ENCODE peak calls at places on chromosomes 3 and 15, in ten cellular contexts. Z is activated naive CD8-positive, alpha-beta T cell treated with anti-CD3 and anti-CD28 coated beads, Interleukin-2, amount 50 U/mL, for 24 hours; J is stimulated activated CD8-positive, alpha-beta memory T cell treated with anti-CD3 and anti-CD28 coated beads, Interleukin-15, amount 100 ng/mL, for 24 hours; W is activated T-helper 1 cell treated with anti-CD3 and anti-CD28 coated beads, Interleukin-2, amount 50 U/mL, for 16 hours; K is HAP-1; P is WTC11; L is T-helper 17 cell; A is NAMALWA; F is cerebellar cortex; G is tibial nerve. R is an unnamed sample.

GRCh38 chr15:85168642-85169173 is 187.1 kb downstream of the PDE8A start:
- DNase-seq in Z (peak; percentile 18), J (peak; percentile 5), W (peak; percentile 2), K (peak; percentile 58), P (peak; percentile 83), L (peak; percentile 15), A (peak; percentile 59), F (peak; percentile 22), G (no peak), R (peak; percentile 78)

GRCh38 chr15:29968099-29968892 is 114.5 kb upstream of the GOLGA8J start:
- DNase-seq in Z (no peak), J (no peak), W (no peak), K (no peak), P (peak; percentile 54), L (no peak), A (no peak), F (peak; percentile 49), G (no peak), R (no peak)

GRCh38 chr15:82768414-82769081 is 37.3 kb downstream of the FSD2 start:
- DNase-seq in Z (no peak), J (no peak), W (no peak), K (no peak), P (no peak), L (no peak), A (no peak), F (no peak), G (no peak), R (no peak)

GRCh38 chr3:126982522-126983175 is at the start of gene PLXNA1:
- DNase-seq in Z (peak; percentile 81), J (peak; percentile 78), W (peak; percentile 83), K (peak; percentile 60), P (peak; percentile 79), L (peak; percentile 89), A (peak; percentile 90), F (peak; percentile 61), G (peak; percentile 60), R (no peak)

GRCh38 chr3:12483364-12483763 is 916 bp upstream of the TSEN2 start:
- DNase-seq in Z (no peak), J (no peak), W (no peak), K (no peak), P (no peak), L (no peak), A (no peak), F (peak; percentile 42), G (no peak), R (no peak)

GRCh38 chr15:78457101-78457500 is 19.1 kb downstream of the IREB2 start:
- DNase-seq in Z (no peak), J (no peak), W (no peak), K (no peak), P (no peak), L (no peak), A (no peak), F (peak; percentile 12), G (no peak), R (no peak)

GRCh38 chr3:127525373-127525772 is 65.2 kb downstream of the TPRA1 start:
- DNase-seq in Z (no peak), J (no peak), W (no peak), K (no peak), P (no peak), L (no peak), A (no peak), F (no peak), G (no peak), R (no peak)

GRCh38 chr3:171068658-171069057 is 42.1 kb upstream of the SLC2A2 start:
- DNase-seq in Z (no peak), J (no peak), W (no peak), K (no peak), P (no peak), L (no peak), A (no peak), F (no peak), G (no peak), R (no peak)

GRCh38 chr15:100778831-100779288 is 100.8 kb upstream of the ALDH1A3 start:
- DNase-seq in Z (no peak), J (no peak), W (no peak), K (no peak), P (peak; percentile 10), L (no peak), A (no peak), F (no peak), G (no peak), R (no peak)

GRCh38 chr15:62601779-62602540 is 436.9 kb upstream of the C2CD4B start:
- DNase-seq in Z (no peak), J (no peak), W (no peak), K (no peak), P (no peak), L (no peak), A (no peak), F (no peak), G (no peak), R (no peak)

GRCh38 chr3:136925425-136926190 is 32.2 kb upstream of the IL20RB start:
- DNase-seq in Z (no peak), J (no peak), W (no peak), K (no peak), P (no peak), L (no peak), A (peak; percentile 36), F (no peak), G (no peak), R (no peak)

GRCh38 chr3:188246905-188247304 is 92.9 kb downstream of the LPP start:
- DNase-seq in Z (no peak), J (no peak), W (no peak), K (no peak), P (no peak), L (no peak), A (no peak), F (no peak), G (no peak), R (no peak)

GRCh38 chr15:98003976-98004375 is 43.5 kb downstream of the ARRDC4 start:
- DNase-seq in Z (no peak), J (no peak), W (no peak), K (no peak), P (no peak), L (no peak), A (no peak), F (no peak), G (no peak), R (no peak)

GRCh38 chr3:169264711-169265110 is 398.8 kb downstream of the MECOM start:
- DNase-seq in Z (no peak), J (no peak), W (no peak), K (peak; percentile 16), P (no peak), L (no peak), A (no peak), F (no peak), G (no peak), R (no peak)

GRCh38 chr3:21750831-21751391 is at the start of gene ZNF385D:
- DNase-seq in Z (no peak), J (no peak), W (no peak), K (peak; percentile 54), P (peak; percentile 85), L (no peak), A (no peak), F (peak; percentile 56), G (peak; percentile 27), R (peak; percentile 53)

GRCh38 chr3:23002846-23003800 is 200.0 kb upstream of the UBE2E2 start:
- DNase-seq in Z (no peak), J (no peak), W (no peak), K (no peak), P (no peak), L (no peak), A (no peak), F (peak; percentile 5), G (no peak), R (no peak)

GRCh38 chr3:43499256-43499655 is 122.6 kb downstream of the ANO10 start:
- DNase-seq in Z (no peak), J (no peak), W (no peak), K (no peak), P (no peak), L (no peak), A (no peak), F (no peak), G (no peak), R (no peak)

GRCh38 chr3:184062637-184063036 is 9.8 kb downstream of the HTR3C start:
- DNase-seq in Z (no peak), J (no peak), W (no peak), K (no peak), P (no peak), L (no peak), A (no peak), F (no peak), G (no peak), R (no peak)

GRCh38 chr3:128794788-128795649 is 69.0 kb downstream of the RAB7A start:
- DNase-seq in Z (peak; percentile 59), J (no peak), W (peak; percentile 42), K (peak; percentile 58), P (peak; percentile 69), L (peak; percentile 23), A (peak; percentile 86), F (peak; percentile 78), G (peak; percentile 21), R (no peak)